ENCODE peak calls at places on chromosomes 5 and 9, in four cellular contexts. One of them, this sample, is unnamed.

GRCh38 chr5:77707786-77708185 is 68.4 kb downstream of the TBCA start:
- DNase-seq in stromal cell of bone marrow: no peak
- DNase-seq in GM20000: no peak
- DNase-seq in NCI-H345: no peak
- DNase-seq in this sample: no peak

GRCh38 chr5:67816456-67816855 is 399.1 kb upstream of the PIK3R1 start:
- DNase-seq in stromal cell of bone marrow: no peak
- DNase-seq in NCI-H345: no peak
- DNase-seq in GM20000: no peak
- DNase-seq in this sample: no peak

GRCh38 chr5:10593531-10594181 is 29.8 kb downstream of the ANKRD33B start:
- DNase-seq in NCI-H345: no peak
- DNase-seq in GM20000: no peak
- DNase-seq in stromal cell of bone marrow: no peak
- DNase-seq in this sample: no peak

GRCh38 chr9:2036844-2037243 is 21.7 kb downstream of the SMARCA2 start:
- DNase-seq in GM20000: no peak
- DNase-seq in NCI-H345: no peak
- DNase-seq in stromal cell of bone marrow: no peak
- DNase-seq in this sample: no peak

GRCh38 chr5:149264432-149265069 is 7.1 kb upstream of the AFAP1L1 start:
- DNase-seq in NCI-H345: peak; percentile 84
- DNase-seq in GM20000: peak; percentile 49
- DNase-seq in stromal cell of bone marrow: no peak
- DNase-seq in this sample: peak; percentile 86

GRCh38 chr9:132192728-132193127 is 30.9 kb downstream of the NTNG2 start:
- DNase-seq in GM20000: no peak
- DNase-seq in NCI-H345: no peak
- DNase-seq in stromal cell of bone marrow: no peak
- DNase-seq in this sample: peak; percentile 90

GRCh38 chr5:137867664-137868063 is at the start of gene MYOT:
- DNase-seq in GM20000: no peak
- DNase-seq in stromal cell of bone marrow: no peak
- DNase-seq in NCI-H345: no peak
- DNase-seq in this sample: no peak

GRCh38 chr5:143721960-143722359 is 90.0 kb upstream of the HMHB1 start:
- DNase-seq in GM20000: no peak
- DNase-seq in NCI-H345: no peak
- DNase-seq in stromal cell of bone marrow: no peak
- DNase-seq in this sample: no peak

GRCh38 chr5:30690931-30691330 is 502.6 kb upstream of the CDH6 start:
- DNase-seq in GM20000: no peak
- DNase-seq in NCI-H345: no peak
- DNase-seq in stromal cell of bone marrow: no peak
- DNase-seq in this sample: no peak

GRCh38 chr9:123353984-123354591 is 1.9 kb upstream of the CRB2 start:
- DNase-seq in GM20000: peak; percentile 86
- DNase-seq in NCI-H345: peak; percentile 66
- DNase-seq in stromal cell of bone marrow: peak; percentile 16
- DNase-seq in this sample: peak; percentile 77

This sample was measured in NCI-H69.